ENCODE peak calls at places on chromosomes 7 and 10, in nine cellular contexts. J is HT1080, R is B cell, M is HTR-8/SVneo, H is progenitor cell of endocrine pancreas, N is Peyer's patch, O is M059J, E is NCI-H2081, F is midbrain. K is an unnamed sample.

GRCh38 chr10:68665841-68666240 is 55.2 kb upstream of the CCAR1 start:
- DNase-seq in J (no peak), R (no peak), M (no peak), H (no peak), N (no peak), O (peak; percentile 69), E (no peak), F (no peak), K (no peak)

GRCh38 chr7:32259917-32260596 is 189.8 kb upstream of the PDE1C start:
- DNase-seq in J (no peak), R (no peak), M (no peak), H (no peak), N (no peak), O (peak; percentile 2), E (no peak), F (no peak), K (no peak)

GRCh38 chr10:33174674-33175073 is 159.8 kb downstream of the NRP1 start:
- DNase-seq in J (peak; percentile 72), R (no peak), M (no peak), H (no peak), N (no peak), O (peak; percentile 11), E (no peak), F (no peak), K (no peak)

GRCh38 chr10:3588346-3588745 is 196.7 kb downstream of the KLF6 start:
- DNase-seq in J (no peak), R (no peak), M (no peak), H (no peak), N (no peak), O (no peak), E (no peak), F (no peak), K (no peak)

GRCh38 chr7:130794619-130794922 is 60.6 kb upstream of the KLF14 start:
- DNase-seq in J (no peak), R (no peak), M (no peak), H (no peak), N (no peak), O (no peak), E (no peak), F (no peak), K (no peak)

GRCh38 chr7:48964074-48964473 is 39.7 kb downstream of the CDC14C start:
- DNase-seq in J (no peak), R (no peak), M (no peak), H (no peak), N (no peak), O (peak; percentile 24), E (no peak), F (peak; percentile 37), K (no peak)

GRCh38 chr7:100684534-100685042 is 9.5 kb downstream of the GIGYF1 start:
- DNase-seq in J (no peak), R (no peak), M (no peak), H (no peak), N (no peak), O (no peak), E (no peak), F (no peak), K (no peak)

GRCh38 chr10:47301833-47302232 is 1.8 kb downstream of the GDF10 start:
- DNase-seq in J (no peak), R (no peak), M (no peak), H (no peak), N (no peak), O (no peak), E (no peak), F (no peak), K (no peak)

GRCh38 chr7:27186450-27187157 is 1.6 kb upstream of the HOXA11 start:
- DNase-seq in J (no peak), R (no peak), M (no peak), H (no peak), N (no peak), O (no peak), E (no peak), F (no peak), K (no peak)

GRCh38 chr7:7554647-7555575 is 11.8 kb upstream of the MIOS start:
- DNase-seq in J (no peak), R (no peak), M (no peak), H (no peak), N (no peak), O (peak; percentile 85), E (peak; percentile 79), F (no peak), K (no peak)

GRCh38 chr7:16801111-16801542 is 3.7 kb downstream of the AGR2 start:
- DNase-seq in J (peak; percentile 74), R (no peak), M (peak; percentile 72), H (no peak), N (no peak), O (peak; percentile 97), E (peak; percentile 69), F (peak; percentile 17), K (no peak)

GRCh38 chr10:89351402-89352038 is 23.7 kb downstream of the IFIT3 start:
- DNase-seq in J (no peak), R (no peak), M (no peak), H (no peak), N (no peak), O (peak; percentile 57), E (no peak), F (peak; percentile 45), K (no peak)

GRCh38 chr10:71379118-71379781 is 17.5 kb upstream of the CDH23 start:
- DNase-seq in J (no peak), R (no peak), M (no peak), H (no peak), N (no peak), O (no peak), E (no peak), F (peak; percentile 25), K (no peak)

GRCh38 chr10:3680186-3680585 is 104.8 kb downstream of the KLF6 start:
- DNase-seq in J (no peak), R (no peak), M (no peak), H (no peak), N (no peak), O (no peak), E (no peak), F (no peak), K (no peak)

GRCh38 chr7:21653623-21654022 is 110.8 kb downstream of the DNAH11 start:
- DNase-seq in J (no peak), R (no peak), M (no peak), H (no peak), N (no peak), O (no peak), E (no peak), F (no peak), K (no peak)

K was measured in upper lobe of right lung.